ENCODE peak calls at places on chromosome X, in five cellular contexts. M, G, I, N and E are unnamed samples.

GRCh38 chrX:122269243-122269781 is 914.8 kb upstream of the GRIA3 start:
- DNase-seq in N (no peak), G (no peak), M (no peak), I (no peak), E (no peak)

GRCh38 chrX:80648023-80648422 is 161.7 kb downstream of the BRWD3 start:
- DNase-seq in I (no peak), N (no peak), G (no peak), M (peak), E (peak)

GRCh38 chrX:334971-335757 is 16.6 kb upstream of the GTPBP6 start:
- DNase-seq in G (no peak), N (no peak), M (no peak), I (no peak), E (no peak)

GRCh38 chrX:119503484-119503861 is 35.2 kb downstream of the SLC25A5 start:
- DNase-seq in I (no peak), M (peak), G (no peak), N (peak), E (no peak)

GRCh38 chrX:143694881-143695280 is 25.7 kb downstream of the SPANXN2 start:
- DNase-seq in N (no peak), G (no peak), M (no peak), I (no peak), E (no peak)

GRCh38 chrX:70504772-70505450 is 60.3 kb downstream of the DLG3 start:
- DNase-seq in M (no peak), G (no peak), I (no peak), N (no peak), E (no peak)

GRCh38 chrX:154710309-154710708 is 40.6 kb downstream of the GAB3 start:
- DNase-seq in N (no peak), I (no peak), G (no peak), M (no peak), E (no peak)

GRCh38 chrX:131895002-131895401 is 128.1 kb upstream of the STK26 start:
- DNase-seq in M (peak), N (no peak), I (no peak), G (no peak), E (no peak)

GRCh38 chrX:46597208-46597607 is 23.6 kb downstream of the CHST7 start:
- DNase-seq in N (no peak), M (no peak), G (no peak), I (no peak), E (no peak)

GRCh38 chrX:63664741-63665140 is 120.3 kb downstream of the ARHGEF9 start:
- DNase-seq in G (no peak), M (peak), N (no peak), I (no peak), E (no peak)

GRCh38 chrX:43969504-43970501 is 3.4 kb downstream of the NDP start:
- DNase-seq in M (peak), G (no peak), I (no peak), N (no peak), E (peak)

GRCh38 chrX:13427441-13428054 is 107.7 kb upstream of the ATXN3L start:
- DNase-seq in G (no peak), I (no peak), M (no peak), N (no peak), E (no peak)

GRCh38 chrX:47384502-47384901 is 14.1 kb downstream of the ZNF157 start:
- DNase-seq in M (peak), I (no peak), G (peak), N (peak), E (peak)

GRCh38 chrX:50863471-50863870 is 47.1 kb upstream of the BMP15 start:
- DNase-seq in N (no peak), M (no peak), I (no peak), G (no peak), E (no peak)

GRCh38 chrX:111445485-111445884 is 33.5 kb upstream of the DCX start:
- DNase-seq in I (no peak), M (peak), G (no peak), N (no peak), E (peak)

GRCh38 chrX:4932790-4933189 is 1219.3 kb upstream of the PRKX start:
- DNase-seq in M (peak), N (no peak), G (no peak), I (no peak), E (no peak)

GRCh38 chrX:48909703-48910102 is 1.7 kb downstream of the SLC35A2 start:
- DNase-seq in N (no peak), M (no peak), G (no peak), I (no peak), E (no peak)
- H2BK12ac ChIP-seq in N (no peak), M (no peak), G (no peak), I (no peak), E (no peak)

DNA sequence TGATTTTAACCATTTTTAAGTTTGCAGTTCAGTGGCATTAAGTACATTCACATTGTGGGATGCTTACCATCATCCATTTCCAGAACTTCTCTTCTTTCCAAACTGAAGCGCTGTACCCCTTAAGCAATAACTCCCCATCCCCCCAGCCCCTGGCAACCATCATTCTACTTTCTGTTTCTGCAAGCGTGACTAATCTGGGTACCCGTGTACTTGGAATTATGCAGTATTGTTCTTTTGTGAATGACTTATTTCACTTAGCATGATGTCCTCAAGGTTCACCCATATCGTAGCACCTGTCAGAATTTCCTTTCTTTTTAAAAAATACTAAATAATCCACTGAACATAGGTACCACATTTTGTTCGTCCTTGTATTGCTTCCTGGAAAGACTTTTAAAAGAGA is 32.9 kb downstream of the USP9X start:
- DNase-seq in I (no peak), M (no peak), N (no peak), G (no peak), E (no peak)
- H2BK12ac ChIP-seq in I (no peak), M (no peak), N (no peak), G (no peak), E (no peak)

GRCh38 chrX:69145714-69146113 is 19.5 kb downstream of the PJA1 start:
- DNase-seq in I (no peak), N (peak), G (no peak), M (no peak), E (no peak)
- H2BK12ac ChIP-seq in I (no peak), N (no peak), G (no peak), M (no peak), E (no peak)

DNA sequence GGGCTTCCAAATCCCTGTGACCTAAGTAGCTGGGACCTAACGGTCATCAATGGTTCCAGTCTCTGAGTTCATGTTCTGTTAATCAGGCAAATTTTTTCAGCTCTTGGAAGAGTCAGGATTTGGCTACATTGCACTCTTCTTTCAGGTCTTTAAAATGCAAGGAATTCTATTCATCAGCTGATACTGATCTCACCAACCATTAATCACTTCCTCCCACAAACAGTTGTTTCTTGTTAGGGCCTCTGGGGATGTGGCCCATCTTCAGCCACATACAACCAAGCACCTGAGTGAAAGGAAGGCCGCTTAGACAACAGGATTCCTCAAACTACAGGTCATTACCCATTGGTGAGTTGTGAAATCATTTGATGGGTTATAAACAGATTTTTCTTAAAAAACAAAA is 71.7 kb downstream of the FANCB start:
- DNase-seq in I (no peak), M (no peak), N (peak), G (no peak), E (no peak)
- H2BK12ac ChIP-seq in I (no peak), M (peak), N (no peak), G (no peak), E (no peak)

GRCh38 chrX:72393836-72394517 is 88.3 kb upstream of the CITED1 start:
- DNase-seq in G (no peak), I (no peak), M (peak), N (no peak), E (no peak)

GRCh38 chrX:72394518-72395163 is 88.9 kb upstream of the CITED1 start:
- DNase-seq in N (peak), M (peak), I (no peak), G (no peak), E (no peak)

GRCh38 chrX:72392816-72393800 is 87.4 kb upstream of the CITED1 start:
- DNase-seq in M (no peak), G (no peak), N (no peak), I (no peak), E (no peak)

GRCh38 chrX:72395252-72395651 is 89.5 kb upstream of the CITED1 start:
- DNase-seq in N (no peak), M (peak), I (no peak), G (no peak), E (no peak)

GRCh38 chrX:72396117-72396516 is 90.4 kb upstream of the CITED1 start:
- DNase-seq in M (no peak), G (no peak), N (no peak), I (no peak), E (no peak)
- H2BK12ac ChIP-seq in M (no peak), G (no peak), N (no peak), I (no peak), E (no peak)

GRCh38 chrX:117892469-117892868 is 224.1 kb downstream of the KLHL13 start:
- DNase-seq in G (no peak), I (no peak), N (no peak), M (no peak), E (no peak)

GRCh38 chrX:117895418-117895817 is 221.2 kb downstream of the KLHL13 start:
- DNase-seq in N (no peak), I (no peak), G (no peak), M (no peak), E (no peak)

GRCh38 chrX:117898206-117898605 is 218.4 kb downstream of the KLHL13 start:
- DNase-seq in M (no peak), G (no peak), I (no peak), N (no peak), E (no peak)
- H2BK12ac ChIP-seq in M (no peak), G (no peak), I (no peak), N (no peak), E (no peak)

GRCh38 chrX:136183917-136184316 is 36.6 kb downstream of the FHL1 start:
- DNase-seq in G (no peak), M (no peak), N (no peak), I (no peak), E (no peak)
- H2BK12ac ChIP-seq in G (no peak), M (no peak), N (no peak), I (no peak), E (no peak)